ENCODE peak calls at places on chromosomes 1 and 21, in six cellular contexts. F is NCI-H446 treated with DMSO at 0.1 percent for 48 hours; L is effector CD4-positive, alpha-beta T cell; C is left lung; Q is B cell; R is globus pallidus. W is an unnamed sample.

GRCh38 chr1:234608026-234608719 is 1.8 kb downstream of the IRF2BP2 start:
- DNase-seq in C (peak), L (peak), R (peak), F (peak), Q (peak), W (peak)

GRCh38 chr1:59375321-59376220 is 78.7 kb downstream of the FGGY start:
- DNase-seq in L (no peak), C (no peak), F (no peak), Q (no peak), R (no peak), W (no peak)

GRCh38 chr21:34939673-34940321 is 109.3 kb downstream of the RUNX1 start:
- DNase-seq in L (no peak), Q (no peak), F (no peak), R (no peak), C (no peak), W (no peak)

GRCh38 chr1:172144445-172145060 is 275.9 kb upstream of the C1orf105 start:
- DNase-seq in Q (no peak), F (no peak), R (no peak), C (peak), L (no peak), W (no peak)

GRCh38 chr1:117346206-117346928 is 20.9 kb upstream of the MAN1A2 start:
- DNase-seq in L (no peak), F (no peak), R (no peak), Q (no peak), C (no peak), W (no peak)

GRCh38 chr1:32126770-32127169 is 18.9 kb downstream of the KPNA6 start:
- DNase-seq in C (no peak), L (no peak), Q (no peak), F (no peak), R (no peak), W (no peak)

GRCh38 chr21:46325073-46325912 is 1.3 kb downstream of the PCNT start:
- DNase-seq in C (peak), Q (no peak), L (peak), F (peak), R (peak), W (peak)

GRCh38 chr21:37899141-37899540 is 17.1 kb downstream of the KCNJ6 start:
- DNase-seq in F (no peak), Q (no peak), L (no peak), C (no peak), R (no peak), W (no peak)

GRCh38 chr1:54791880-54792522 is 9.1 kb downstream of the TTC22 start:
- DNase-seq in F (no peak), Q (no peak), L (no peak), C (no peak), R (no peak), W (no peak)

GRCh38 chr21:43286196-43286595 is 117.4 kb downstream of the CRYAA start:
- DNase-seq in F (no peak), C (no peak), Q (no peak), L (no peak), R (no peak), W (no peak)

GRCh38 chr1:60573121-60573520 is 499.6 kb upstream of the C1orf87 start:
- DNase-seq in C (no peak), R (no peak), Q (no peak), F (no peak), L (no peak), W (no peak)

GRCh38 chr1:230772457-230773395 is 25.5 kb downstream of the CAPN9 start:
- DNase-seq in C (no peak), L (no peak), Q (no peak), F (peak), R (peak), W (no peak)

GRCh38 chr1:55575571-55576279 is 360.6 kb upstream of the USP24 start:
- DNase-seq in F (peak), L (no peak), C (no peak), Q (no peak), R (peak), W (no peak)

GRCh38 chr1:2353907-2354438 is 37.4 kb downstream of the MORN1 start:
- DNase-seq in L (no peak), F (no peak), C (peak), R (no peak), Q (no peak), W (no peak)

GRCh38 chr1:117760069-117760468 is 154.2 kb downstream of the TENT5C start:
- DNase-seq in R (no peak), L (no peak), C (no peak), Q (no peak), F (no peak), W (no peak)

GRCh38 chr1:29414091-29414490 is 177.8 kb downstream of the PTPRU start:
- DNase-seq in Q (no peak), L (no peak), R (no peak), C (no peak), F (no peak), W (no peak)

GRCh38 chr1:79262745-79263258 is 256.3 kb upstream of the ADGRL4 start:
- DNase-seq in Q (no peak), L (no peak), R (no peak), C (no peak), F (no peak), W (no peak)

GRCh38 chr1:16183157-16183556 is 27.3 kb upstream of the EPHA2 start:
- DNase-seq in L (no peak), Q (no peak), C (no peak), R (no peak), F (no peak), W (no peak)

GRCh38 chr1:43444827-43445225 is 8.9 kb downstream of the HYI start:
- DNase-seq in C (no peak), R (no peak), L (no peak), Q (no peak), F (no peak), W (no peak)

GRCh38 chr1:116847688-116848531 is 61.8 kb upstream of the PTGFRN start:
- DNase-seq in F (no peak), R (no peak), Q (no peak), L (no peak), C (no peak), W (no peak)

GRCh38 chr1:113998361-113998760 is 19.1 kb downstream of the OLFML3 start:
- DNase-seq in Q (no peak), R (no peak), F (peak), L (no peak), C (no peak), W (no peak)

GRCh38 chr1:112409416-112409815 is 13.4 kb downstream of the CTTNBP2NL start:
- DNase-seq in C (no peak), Q (no peak), L (no peak), R (no peak), F (no peak), W (no peak)

GRCh38 chr1:171909711-171910110 is 68.4 kb downstream of the DNM3 start:
- DNase-seq in Q (no peak), L (no peak), R (no peak), C (no peak), F (no peak), W (no peak)

GRCh38 chr1:33150522-33150921 is 31.3 kb downstream of the TRIM62 start:
- DNase-seq in R (no peak), Q (no peak), F (no peak), C (no peak), L (no peak), W (no peak)

GRCh38 chr1:184163674-184164470 is 112.3 kb downstream of the TSEN15 start:
- DNase-seq in R (no peak), Q (no peak), L (no peak), F (peak), C (no peak), W (no peak)

GRCh38 chr1:183493540-183494245 is 21.4 kb downstream of the SMG7 start:
- DNase-seq in L (no peak), C (peak), Q (no peak), F (no peak), R (no peak), W (no peak)

GRCh38 chr1:180498594-180498993 is 3.8 kb downstream of the ACBD6 start:
- DNase-seq in R (no peak), L (no peak), F (no peak), Q (no peak), C (no peak), W (no peak)

GRCh38 chr1:64062941-64063581 is 140.4 kb upstream of the UBE2U start:
- DNase-seq in R (no peak), L (no peak), Q (no peak), F (no peak), C (no peak), W (no peak)

GRCh38 chr1:88774151-88774556 is 90.1 kb downstream of the PKN2 start:
- DNase-seq in R (no peak), F (no peak), C (no peak), L (no peak), Q (no peak), W (no peak)

GRCh38 chr21:39562791-39563770 is 49.7 kb upstream of the B3GALT5 start:
- DNase-seq in R (no peak), C (no peak), F (peak), Q (no peak), L (no peak), W (no peak)

GRCh38 chr1:31372961-31373896 is at the start of gene FABP3:
- DNase-seq in F (no peak), R (peak), Q (no peak), L (no peak), C (peak), W (no peak)

GRCh38 chr1:39170731-39171375 is 33.6 kb upstream of the MACF1 start:
- DNase-seq in L (no peak), F (peak), Q (no peak), C (no peak), R (no peak), W (no peak)

GRCh38 chr1:160658162-160658955 is 11.5 kb upstream of the SLAMF1 start:
- DNase-seq in C (no peak), F (no peak), R (no peak), L (no peak), Q (no peak), W (no peak)

W was measured in T follicular helper cell.